ENCODE peak calls at places on chromosomes 5 and 9, in four cellular contexts. O, K, E and H are unnamed samples.

GRCh38 chr9:80797841-80798688 is 891.3 kb downstream of the TLE1 start:
- DNase-seq in O (peak; percentile 90), K (no peak), E (no peak), H (peak; percentile 10)

GRCh38 chr9:84255701-84256100 is 84.9 kb downstream of the SLC28A3 start:
- DNase-seq in O (no peak), K (no peak), E (no peak), H (no peak)

GRCh38 chr5:146079695-146080361 is 25.5 kb downstream of the PLAC8L1 start:
- DNase-seq in O (peak; percentile 13), K (no peak), E (no peak), H (no peak)

GRCh38 chr9:2359821-2360220 is 261.8 kb upstream of the VLDLR start:
- DNase-seq in O (no peak), K (no peak), E (no peak), H (no peak)

GRCh38 chr5:10654566-10654965 is 90.7 kb downstream of the ANKRD33B start:
- DNase-seq in O (no peak), K (no peak), E (no peak), H (no peak)

GRCh38 chr5:14501353-14502162 is 80.0 kb upstream of the OTULINL start:
- DNase-seq in O (no peak), K (no peak), E (no peak), H (no peak)

GRCh38 chr9:19173598-19174125 is 46.4 kb upstream of the PLIN2 start:
- DNase-seq in O (no peak), K (no peak), E (no peak), H (no peak)

GRCh38 chr9:84669293-84670105 is at the start of gene NTRK2:
- DNase-seq in O (peak; percentile 16), K (peak; percentile 30), E (no peak), H (peak; percentile 68)

GRCh38 chr5:147751156-147751830 is 31.2 kb downstream of the JAKMIP2 start:
- DNase-seq in O (no peak), K (no peak), E (no peak), H (no peak)

GRCh38 chr5:75053286-75054109 is 1.1 kb upstream of the GCNT4 start:
- DNase-seq in O (peak; percentile 65), K (peak; percentile 56), E (peak; percentile 71), H (peak; percentile 77)

GRCh38 chr9:91071185-91071990 is 269.8 kb downstream of the SYK start:
- DNase-seq in O (peak; percentile 94), K (no peak), E (no peak), H (no peak)

GRCh38 chr5:83281658-83282057 is 189.9 kb upstream of the VCAN start:
- DNase-seq in O (no peak), K (no peak), E (no peak), H (no peak)

GRCh38 chr5:118984602-118985001 is 3.7 kb downstream of the DTWD2 start:
- DNase-seq in O (peak; percentile 38), K (no peak), E (no peak), H (no peak)

GRCh38 chr5:148697177-148697820 is 43.0 kb upstream of the HTR4 start:
- DNase-seq in O (peak; percentile 72), K (no peak), E (no peak), H (no peak)

GRCh38 chr5:111762895-111763294 is 5.9 kb upstream of the NREP start:
- DNase-seq in O (peak; percentile 74), K (no peak), E (no peak), H (no peak)

GRCh38 chr9:120985759-120986353 is 59.3 kb upstream of the TRAF1 start:
- DNase-seq in O (peak; percentile 77), K (no peak), E (no peak), H (no peak)

GRCh38 chr9:109064963-109065701 is 51.8 kb upstream of the CTNNAL1 start:
- DNase-seq in O (no peak), K (no peak), E (no peak), H (no peak)

GRCh38 chr5:130002183-130002582 is 97.9 kb downstream of the CHSY3 start:
- DNase-seq in O (no peak), K (no peak), E (no peak), H (no peak)

GRCh38 chr9:133334161-133334560 is 1.8 kb downstream of the SURF6 start:
- DNase-seq in O (no peak), K (no peak), E (peak; percentile 32), H (no peak)

GRCh38 chr5:72141440-72142271 is 34.4 kb downstream of the MAP1B start:
- DNase-seq in O (peak; percentile 98), K (peak; percentile 42), E (no peak), H (no peak)

GRCh38 chr5:52997424-52997823 is 8.3 kb downstream of the ITGA2 start:
- DNase-seq in O (no peak), K (no peak), E (no peak), H (no peak)

GRCh38 chr9:113513111-113513510 is 49.6 kb downstream of the RGS3 start:
- DNase-seq in O (no peak), K (no peak), E (no peak), H (no peak)

GRCh38 chr5:159163027-159163699 is 46.2 kb downstream of the RNF145 start:
- DNase-seq in O (no peak), K (no peak), E (no peak), H (no peak)

GRCh38 chr9:105191508-105192118 is 52.8 kb upstream of the SLC44A1 start:
- DNase-seq in O (peak; percentile 67), K (no peak), E (no peak), H (no peak)

DNA sequence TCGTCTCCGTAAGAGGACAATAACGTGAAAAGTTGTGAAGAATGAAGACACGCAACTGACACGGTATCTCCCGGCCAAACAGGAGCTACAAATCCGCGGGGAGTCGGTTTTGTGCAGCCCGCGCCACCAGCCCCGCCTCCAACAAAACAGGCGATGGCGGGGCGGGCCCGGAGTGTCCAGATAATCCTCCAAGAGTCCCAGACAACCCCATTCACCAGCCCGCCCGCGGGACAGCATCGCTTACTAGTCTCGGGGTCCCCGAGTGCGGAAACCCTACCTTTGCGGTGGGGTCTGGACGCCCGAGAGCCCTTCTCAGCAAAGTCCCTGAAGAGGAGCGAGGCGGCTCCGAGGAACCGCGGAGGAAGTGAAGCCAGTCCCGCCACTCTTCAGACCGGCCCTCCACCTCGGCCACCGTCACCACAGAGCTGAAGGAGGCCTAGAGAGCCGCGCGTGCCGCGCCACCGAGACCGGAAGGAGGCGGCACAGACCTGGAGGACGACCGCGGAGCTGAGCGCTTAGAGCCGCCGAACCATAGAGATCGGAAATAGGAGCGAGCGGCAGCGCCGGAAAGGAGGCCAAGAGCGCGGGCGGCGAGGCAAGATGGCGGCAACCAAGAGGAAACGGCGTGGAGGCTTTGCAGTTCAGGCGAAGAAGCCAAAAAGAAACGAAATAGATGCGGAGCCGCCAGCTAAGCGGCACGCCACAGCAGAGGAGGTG is at the start of the genes BRIX1 and RAD1:
- DNase-seq in O (peak; percentile 98), K (peak; percentile 97), E (peak; percentile 99), H (peak; percentile 92)
- TF ChIP-seq CTCF in O (no peak), K (no peak), E (peak; percentile 34), H (no peak)

GRCh38 chr5:177452688-177453638 is 6.3 kb downstream of the PRR7 start:
- DNase-seq in O (no peak), K (no peak), E (no peak), H (no peak)
- TF ChIP-seq CTCF in O (no peak), K (no peak), E (no peak), H (no peak)

DNA sequence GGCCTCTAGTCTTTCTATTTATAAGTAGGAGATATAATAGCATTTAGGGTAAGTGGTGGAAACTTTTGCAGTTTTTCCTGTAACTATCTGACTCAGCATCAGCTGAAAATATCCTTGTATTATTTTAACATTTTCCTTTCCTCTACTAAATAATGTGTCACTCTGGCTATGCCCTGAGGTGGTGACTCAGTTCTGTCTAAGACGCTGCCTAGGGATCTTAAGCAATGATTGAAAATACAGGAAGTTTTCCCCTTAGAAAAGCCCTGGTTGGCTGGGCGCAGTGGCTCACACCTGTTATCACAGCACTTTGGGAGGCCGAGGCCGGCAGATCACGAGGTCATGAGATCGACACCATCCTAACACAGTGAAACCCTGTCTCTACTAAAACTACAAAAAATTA is 9.3 kb upstream of the EDIL3 start:
- DNase-seq in O (peak; percentile 79), K (no peak), E (no peak), H (no peak)
- TF ChIP-seq CTCF in O (no peak), K (no peak), E (no peak), H (no peak)

GRCh38 chr5:15763754-15764153 is 263.8 kb downstream of the FBXL7 start:
- DNase-seq in O (peak; percentile 17), K (no peak), E (no peak), H (no peak)
- TF ChIP-seq CTCF in O (no peak), K (no peak), E (no peak), H (no peak)

GRCh38 chr5:153782589-153783238 is 256.0 kb downstream of the FAM114A2 start:
- DNase-seq in O (no peak), K (no peak), E (no peak), H (no peak)
- TF ChIP-seq CTCF in O (no peak), K (no peak), E (no peak), H (no peak)

GRCh38 chr9:17222932-17223331 is 88.1 kb downstream of the CNTLN start:
- DNase-seq in O (no peak), K (no peak), E (no peak), H (no peak)

GRCh38 chr9:17216011-17216410 is 81.2 kb downstream of the CNTLN start:
- DNase-seq in O (no peak), K (no peak), E (no peak), H (no peak)

GRCh38 chr9:17219261-17219660 is 84.4 kb downstream of the CNTLN start:
- DNase-seq in O (peak; percentile 33), K (no peak), E (no peak), H (no peak)
- TF ChIP-seq CTCF in O (peak; percentile 43), K (no peak), E (no peak), H (no peak)